ENCODE peak calls at places on chromosomes 2 and 18, in ten cellular contexts. F is kidney glomerular epithelial cell; V is skeletal muscle cell; A is choroid plexus epithelial cell; E is fibroblast of lung; O is left kidney; B is effector memory CD4-positive, alpha-beta T cell; L is 8988T; I is left cardiac atrium; N is nephron progenitor cell. M is an unnamed sample.

GRCh38 chr18:59040770-59041148 is 98.9 kb upstream of the SEC11C start:
- DNase-seq in N (no peak), O (no peak), I (no peak), V (no peak), B (no peak), A (no peak), L (no peak), F (no peak), E (no peak), M (no peak)

GRCh38 chr18:65477450-65477849 is 273.4 kb upstream of the CDH7 start:
- DNase-seq in B (no peak), L (no peak), F (no peak), I (no peak), N (no peak), O (no peak), V (no peak), A (no peak), E (no peak), M (no peak)

GRCh38 chr18:2083691-2084090 is 487.6 kb downstream of the METTL4 start:
- DNase-seq in O (peak), E (no peak), B (no peak), N (no peak), L (no peak), A (no peak), I (no peak), V (no peak), F (peak), M (no peak)

GRCh38 chr2:96159084-96159830 is 14.0 kb upstream of the DUSP2 start:
- DNase-seq in N (no peak), L (no peak), O (peak), A (no peak), V (no peak), F (no peak), I (no peak), B (no peak), E (no peak), M (no peak)

GRCh38 chr2:33033524-33034150 is 86.9 kb downstream of the LTBP1 start:
- DNase-seq in L (no peak), O (peak), V (no peak), E (peak), I (no peak), A (peak), B (no peak), N (peak), F (peak), M (peak)

GRCh38 chr2:207423886-207424285 is 105.9 kb upstream of the CREB1 start:
- DNase-seq in V (peak), N (no peak), O (no peak), F (peak), E (peak), A (peak), L (no peak), B (no peak), I (no peak), M (peak)

GRCh38 chr2:190916829-190917228 is 36.2 kb downstream of the GLS start:
- DNase-seq in N (no peak), A (no peak), B (no peak), I (no peak), V (no peak), O (no peak), L (no peak), F (no peak), E (no peak), M (no peak)

GRCh38 chr2:126325202-126325601 is 330.8 kb upstream of the GYPC start:
- DNase-seq in B (no peak), I (no peak), V (no peak), F (no peak), L (no peak), O (no peak), A (no peak), N (no peak), E (no peak), M (no peak)

GRCh38 chr2:21268871-21269224 is 145.1 kb downstream of the TDRD15 start:
- DNase-seq in A (no peak), I (no peak), N (no peak), E (no peak), F (no peak), V (no peak), B (no peak), O (peak), L (no peak), M (no peak)

GRCh38 chr18:12326711-12327460 is 18.8 kb downstream of the TUBB6 start:
- DNase-seq in L (no peak), A (no peak), F (no peak), V (no peak), B (no peak), I (no peak), N (no peak), O (no peak), E (no peak), M (no peak)

GRCh38 chr2:238446371-238446770 is 19.6 kb downstream of the ASB1 start:
- DNase-seq in A (no peak), I (no peak), L (no peak), F (no peak), O (no peak), N (no peak), V (no peak), B (no peak), E (no peak), M (no peak)

GRCh38 chr2:43139501-43139900 is 86.9 kb downstream of the ZFP36L2 start:
- DNase-seq in A (no peak), L (no peak), B (no peak), O (no peak), E (no peak), N (no peak), V (no peak), I (no peak), F (no peak), M (no peak)

GRCh38 chr2:180573951-180574350 is 406.5 kb upstream of the UBE2E3 start:
- DNase-seq in O (no peak), E (no peak), I (no peak), F (peak), V (no peak), A (peak), N (no peak), L (no peak), B (no peak), M (peak)

GRCh38 chr2:19456695-19457094 is 98.3 kb upstream of the OSR1 start:
- DNase-seq in L (no peak), O (no peak), B (no peak), I (no peak), F (no peak), V (no peak), E (no peak), A (no peak), N (no peak), M (no peak)

GRCh38 chr18:36539674-36540073 is 242.2 kb downstream of the FHOD3 start:
- DNase-seq in I (no peak), N (no peak), V (peak), L (no peak), A (no peak), F (no peak), B (no peak), O (peak), E (no peak), M (peak)

GRCh38 chr18:78506031-78506461 is 473.6 kb upstream of the SALL3 start:
- DNase-seq in E (no peak), O (peak), B (no peak), L (no peak), V (no peak), I (peak), N (peak), A (no peak), F (no peak), M (no peak)

GRCh38 chr2:224819075-224819474 is 102.9 kb upstream of the CCDC195 start:
- DNase-seq in E (no peak), L (no peak), I (no peak), F (no peak), A (no peak), B (no peak), V (no peak), N (no peak), O (no peak), M (no peak)

M was measured in fibroblast of pulmonary artery.